ENCODE peak calls at places on chromosomes 2 and 18, in nine cellular contexts. U is NCI-H1092 treated with DMSO at 0.1 percent for 48 hours, Q is activated T-helper 1 cell treated with Interleukin-2 at 50 U/mL for 16 hours, J is T-helper 1 cell, Y is uterus, F is Calu3, K is GM20000, M is GM03348, G is DMS53. P is an unnamed sample.

GRCh38 chr2:148602918-148603561 is 41.5 kb upstream of the EPC2 start:
- DNase-seq in U (no peak), Q (no peak), J (no peak), Y (no peak), F (no peak), K (peak), M (no peak), G (no peak), P (no peak)

GRCh38 chr2:27320958-27321543 is 1.8 kb downstream of the MPV17 start:
- DNase-seq in U (no peak), Q (no peak), J (no peak), Y (peak), F (peak), K (no peak), M (peak), G (peak), P (peak)

GRCh38 chr18:56305583-56305982 is 332.8 kb downstream of the TXNL1 start:
- DNase-seq in U (no peak), Q (no peak), J (no peak), Y (no peak), F (no peak), K (no peak), M (no peak), G (no peak), P (no peak)

GRCh38 chr18:79942786-79943607 is 8.5 kb downstream of the SLC66A2 start:
- DNase-seq in U (no peak), Q (no peak), J (no peak), Y (no peak), F (no peak), K (no peak), M (no peak), G (no peak), P (no peak)

GRCh38 chr2:47056374-47056773 is 98.7 kb downstream of the STPG4 start:
- DNase-seq in U (no peak), Q (no peak), J (no peak), Y (peak), F (no peak), K (no peak), M (peak), G (no peak), P (no peak)

GRCh38 chr2:182553483-182553882 is 126.6 kb upstream of the PDE1A start:
- DNase-seq in U (no peak), Q (no peak), J (no peak), Y (no peak), F (no peak), K (peak), M (no peak), G (no peak), P (no peak)

GRCh38 chr2:68251855-68252406 is 401 bp downstream of the PPP3R1 start:
- DNase-seq in U (no peak), Q (peak), J (peak), Y (no peak), F (peak), K (peak), M (peak), G (peak), P (no peak)

GRCh38 chr18:49862656-49863385 is 49.5 kb upstream of the ACAA2 start:
- DNase-seq in U (no peak), Q (no peak), J (no peak), Y (no peak), F (no peak), K (no peak), M (no peak), G (no peak), P (no peak)

GRCh38 chr2:8527031-8527430 is 154.8 kb upstream of the ID2 start:
- DNase-seq in U (no peak), Q (no peak), J (no peak), Y (no peak), F (no peak), K (no peak), M (no peak), G (peak), P (no peak)

GRCh38 chr18:27315001-27315400 is 129.9 kb upstream of the CHST9 start:
- DNase-seq in U (no peak), Q (no peak), J (no peak), Y (no peak), F (no peak), K (no peak), M (no peak), G (no peak), P (no peak)

GRCh38 chr2:11156396-11157075 is 1.3 kb downstream of the SLC66A3 start:
- DNase-seq in U (no peak), Q (no peak), J (no peak), Y (no peak), F (no peak), K (no peak), M (no peak), G (no peak), P (no peak)

GRCh38 chr2:101983486-101983885 is 8.3 kb upstream of the IL1R2 start:
- DNase-seq in U (peak), Q (no peak), J (no peak), Y (no peak), F (no peak), K (no peak), M (peak), G (peak), P (no peak)

GRCh38 chr2:141557329-141558098 is 573.3 kb downstream of the LRP1B start:
- DNase-seq in U (no peak), Q (no peak), J (no peak), Y (no peak), F (peak), K (no peak), M (no peak), G (no peak), P (no peak)

GRCh38 chr18:5295231-5295920 is at the start of gene ZBTB14:
- DNase-seq in U (peak), Q (peak), J (peak), Y (peak), F (peak), K (peak), M (peak), G (peak), P (no peak)

GRCh38 chr2:105391058-105391627 is 7.7 kb downstream of the FHL2 start:
- DNase-seq in U (no peak), Q (no peak), J (no peak), Y (no peak), F (peak), K (no peak), M (no peak), G (no peak), P (no peak)

GRCh38 chr2:88807237-88807962 is 115.9 kb downstream of the RPIA start:
- DNase-seq in U (no peak), Q (no peak), J (no peak), Y (no peak), F (no peak), K (no peak), M (no peak), G (peak), P (no peak)

GRCh38 chr2:230312638-230313037 is 14.4 kb upstream of the SP140L start:
- DNase-seq in U (no peak), Q (no peak), J (no peak), Y (no peak), F (no peak), K (no peak), M (peak), G (no peak), P (no peak)

GRCh38 chr2:62475172-62476011 is 30.6 kb downstream of the TMEM17 start:
- DNase-seq in U (peak), Q (no peak), J (no peak), Y (no peak), F (no peak), K (no peak), M (peak), G (no peak), P (no peak)

GRCh38 chr2:232632904-232633412 is 446 bp upstream of the EFHD1 start:
- DNase-seq in U (no peak), Q (no peak), J (no peak), Y (peak), F (peak), K (no peak), M (no peak), G (peak), P (no peak)

GRCh38 chr2:128602699-128603101 is 284.0 kb upstream of the HS6ST1 start:
- DNase-seq in U (no peak), Q (no peak), J (no peak), Y (peak), F (no peak), K (no peak), M (no peak), G (no peak), P (no peak)

GRCh38 chr2:48529189-48529588 is 765 bp upstream of the STON1 start:
- DNase-seq in U (peak), Q (no peak), J (no peak), Y (peak), F (no peak), K (no peak), M (peak), G (peak), P (no peak)

GRCh38 chr2:150125188-150125587 is 362.3 kb downstream of the RND3 start:
- DNase-seq in U (no peak), Q (no peak), J (no peak), Y (no peak), F (no peak), K (no peak), M (no peak), G (no peak), P (no peak)

GRCh38 chr2:10475811-10476660 is 27.9 kb upstream of the ODC1 start:
- DNase-seq in U (no peak), Q (no peak), J (no peak), Y (no peak), F (no peak), K (no peak), M (no peak), G (no peak), P (no peak)

GRCh38 chr2:187453078-187453641 is 5.1 kb upstream of the CALCRL start:
- DNase-seq in U (peak), Q (no peak), J (no peak), Y (no peak), F (no peak), K (peak), M (peak), G (peak), P (no peak)

GRCh38 chr2:27762951-27763906 is 8.3 kb upstream of the MRPL33 start:
- DNase-seq in U (no peak), Q (no peak), J (no peak), Y (no peak), F (no peak), K (no peak), M (peak), G (no peak), P (no peak)

GRCh38 chr2:75523313-75524275 is 37.1 kb downstream of the EVA1A start:
- DNase-seq in U (no peak), Q (no peak), J (no peak), Y (no peak), F (peak), K (peak), M (peak), G (peak), P (no peak)

GRCh38 chr2:196230460-196230859 is 59.1 kb upstream of the STK17B start:
- DNase-seq in U (no peak), Q (no peak), J (no peak), Y (no peak), F (no peak), K (no peak), M (no peak), G (peak), P (no peak)

GRCh38 chr2:170882758-170883157 is 46.3 kb upstream of the GORASP2 start:
- DNase-seq in U (no peak), Q (no peak), J (no peak), Y (no peak), F (no peak), K (no peak), M (no peak), G (no peak), P (no peak)

GRCh38 chr2:212863185-212863588 is 288.2 kb downstream of the IKZF2 start:
- DNase-seq in U (no peak), Q (no peak), J (no peak), Y (no peak), F (peak), K (no peak), M (no peak), G (peak), P (no peak)

GRCh38 chr2:183536714-183537113 is 412.5 kb downstream of the NUP35 start:
- DNase-seq in U (no peak), Q (no peak), J (no peak), Y (no peak), F (no peak), K (no peak), M (no peak), G (no peak), P (no peak)

GRCh38 chr18:23943104-23943503 is 71.5 kb upstream of the TTC39C start:
- DNase-seq in U (no peak), Q (no peak), J (no peak), Y (no peak), F (no peak), K (peak), M (no peak), G (no peak), P (no peak)

GRCh38 chr2:195162194-195162593 is 494.8 kb upstream of the SLC39A10 start:
- DNase-seq in U (no peak), Q (no peak), J (no peak), Y (no peak), F (no peak), K (no peak), M (no peak), G (no peak), P (no peak)

GRCh38 chr2:145759228-145759940 is 1239.5 kb upstream of the ZEB2 start:
- DNase-seq in U (no peak), Q (no peak), J (no peak), Y (no peak), F (no peak), K (no peak), M (no peak), G (no peak), P (no peak)

GRCh38 chr2:226865273-226865672 is 29.4 kb downstream of the RHBDD1 start:
- DNase-seq in U (no peak), Q (no peak), J (no peak), Y (no peak), F (no peak), K (no peak), M (no peak), G (no peak), P (no peak)

GRCh38 chr2:176536739-176537138 is 267.5 kb downstream of the MTX2 start:
- DNase-seq in U (peak), Q (no peak), J (no peak), Y (no peak), F (no peak), K (no peak), M (no peak), G (no peak), P (no peak)

GRCh38 chr2:200668473-200668872 is 82.7 kb downstream of the AOX1 start:
- DNase-seq in U (no peak), Q (no peak), J (no peak), Y (no peak), F (no peak), K (no peak), M (no peak), G (no peak), P (no peak)

GRCh38 chr2:101827246-101827645 is 129.7 kb downstream of the MAP4K4 start:
- DNase-seq in U (no peak), Q (no peak), J (no peak), Y (no peak), F (peak), K (no peak), M (peak), G (no peak), P (no peak)

GRCh38 chr18:3869848-3870247 is 419.9 kb downstream of the TGIF1 start:
- DNase-seq in U (peak), Q (no peak), J (no peak), Y (no peak), F (peak), K (no peak), M (peak), G (peak), P (no peak)

GRCh38 chr18:54147439-54147838 is 77.0 kb downstream of the MBD2 start:
- DNase-seq in U (no peak), Q (no peak), J (no peak), Y (no peak), F (no peak), K (peak), M (no peak), G (no peak), P (no peak)

GRCh38 chr2:10284108-10284870 is 18.4 kb upstream of the HPCAL1 start:
- DNase-seq in U (no peak), Q (no peak), J (no peak), Y (no peak), F (no peak), K (no peak), M (no peak), G (no peak), P (no peak)